ENCODE peak calls at places on chromosomes 7 and 10, in five cellular contexts. N, C, E, W and Y are unnamed samples.

GRCh38 chr7:80088705-80089104 is 45.9 kb upstream of the GNAI1 start:
- DNase-seq in N (peak; percentile 48), C (no peak), W (no peak), E (no peak), Y (no peak)

GRCh38 chr7:1015631-1016121 is 28.7 kb upstream of the GPR146 start:
- DNase-seq in C (no peak), W (no peak), E (no peak), N (no peak), Y (no peak)

GRCh38 chr10:88707429-88708110 is 1.5 kb downstream of the LIPK start:
- DNase-seq in C (no peak), W (no peak), N (peak; percentile 77), E (no peak), Y (no peak)

GRCh38 chr7:152602962-152603361 is 73.0 kb downstream of the XRCC2 start:
- DNase-seq in N (peak; percentile 13), C (no peak), E (no peak), W (no peak), Y (no peak)

GRCh38 chr10:129958118-129958685 is 5.9 kb downstream of the EBF3 start:
- DNase-seq in N (peak; percentile 86), W (no peak), C (no peak), E (no peak), Y (no peak)

GRCh38 chr10:43878386-43878785 is 229.7 kb upstream of the ZNF32 start:
- DNase-seq in W (no peak), N (peak; percentile 29), C (no peak), E (peak; percentile 62), Y (no peak)

GRCh38 chr10:50514995-50515394 is 108.8 kb downstream of the SGMS1 start:
- DNase-seq in C (no peak), N (no peak), E (no peak), W (no peak), Y (no peak)

GRCh38 chr10:72053690-72054089 is 34.7 kb downstream of the SPOCK2 start:
- DNase-seq in W (no peak), C (no peak), N (no peak), E (no peak), Y (no peak)

GRCh38 chr7:84162584-84162983 is 32.0 kb downstream of the SEMA3A start:
- DNase-seq in W (no peak), C (no peak), E (no peak), N (no peak), Y (no peak)

GRCh38 chr7:116809636-116810266 is 52.6 kb upstream of the CAPZA2 start:
- DNase-seq in N (peak; percentile 85), E (peak; percentile 37), C (peak; percentile 38), W (no peak), Y (peak; percentile 61)

GRCh38 chr10:103757531-103758293 is 97.7 kb downstream of the SH3PXD2A start:
- DNase-seq in W (no peak), E (no peak), C (peak; percentile 19), N (peak; percentile 78), Y (peak; percentile 29)

GRCh38 chr7:55556492-55556891 is 15.8 kb downstream of the VOPP1 start:
- DNase-seq in W (no peak), C (no peak), N (no peak), E (no peak), Y (no peak)

GRCh38 chr10:122144199-122144598 is 126.9 kb upstream of the BTBD16 start:
- DNase-seq in N (no peak), C (no peak), W (no peak), E (no peak), Y (no peak)

GRCh38 chr7:83301416-83301815 is 138.7 kb upstream of the PCLO start:
- DNase-seq in W (no peak), E (no peak), C (no peak), N (peak; percentile 61), Y (no peak)

GRCh38 chr7:6443372-6443941 is 4.3 kb downstream of the DAGLB start:
- DNase-seq in C (no peak), N (peak; percentile 97), E (no peak), W (no peak), Y (no peak)

GRCh38 chr7:56092789-56093531 is at the start of gene PHKG1:
- DNase-seq in N (peak; percentile 81), E (peak; percentile 76), W (peak; percentile 85), C (peak; percentile 61), Y (peak; percentile 36)

GRCh38 chr10:77346031-77346430 is 291.6 kb downstream of the KCNMA1 start:
- DNase-seq in C (no peak), N (no peak), E (no peak), W (no peak), Y (no peak)

GRCh38 chr10:43125881-43126731 is 12.1 kb upstream of the CSGALNACT2 start:
- DNase-seq in C (no peak), E (no peak), W (no peak), N (no peak), Y (no peak)

GRCh38 chr10:17188644-17189172 is 12.8 kb downstream of the TRDMT1 start:
- DNase-seq in E (no peak), C (no peak), N (no peak), W (no peak), Y (no peak)

GRCh38 chr7:87219545-87220025 is at the start of gene TMEM243:
- DNase-seq in W (peak; percentile 22), N (peak; percentile 59), E (peak; percentile 71), C (peak; percentile 34), Y (no peak)

GRCh38 chr7:44489955-44490350 is 505 bp downstream of the NUDCD3 start:
- DNase-seq in N (peak; percentile 52), C (peak; percentile 56), W (no peak), E (no peak), Y (peak; percentile 6)

GRCh38 chr10:49366460-49366859 is 29.4 kb downstream of the DRGX start:
- DNase-seq in E (no peak), C (no peak), W (no peak), N (no peak), Y (no peak)

GRCh38 chr7:106793015-106793651 is 71.9 kb upstream of the PIK3CG start:
- DNase-seq in W (no peak), N (peak; percentile 30), E (peak; percentile 37), C (no peak), Y (peak; percentile 34)

GRCh38 chr10:128160335-128160734 is 34.1 kb upstream of the MKI67 start:
- DNase-seq in C (no peak), E (no peak), W (no peak), N (no peak), Y (no peak)